ENCODE peak calls at places on chromosomes 11 and 22, in seven cellular contexts. G is erythroblast; J is activated CD8-positive, alpha-beta T cell treated with anti-CD3 and anti-CD28 coated beads for 36 hours; O is CD8-positive, alpha-beta T cell; X is T-cell; K is globus pallidus; W is stimulated activated CD8-positive, alpha-beta memory T cell treated with anti-CD3 and anti-CD28 coated beads, Interleukin-4, amount 100 ng/mL, for 1 hour. P is an unnamed sample.

GRCh38 chr11:112634551-112634950 is 326.7 kb upstream of the NCAM1 start:
- DNase-seq in G (no peak), J (no peak), O (no peak), X (no peak), K (no peak), W (no peak), P (no peak)

GRCh38 chr11:65912840-65913239 is 6.0 kb downstream of the C11orf68 start:
- DNase-seq in G (no peak), J (no peak), O (no peak), X (no peak), K (no peak), W (no peak), P (peak)

GRCh38 chr22:48265000-48265625 is 1502.7 kb downstream of the TBC1D22A start:
- DNase-seq in G (no peak), J (no peak), O (no peak), X (no peak), K (no peak), W (no peak), P (no peak)

GRCh38 chr11:8709002-8709672 is 26.5 kb downstream of the RPL27A start:
- DNase-seq in G (no peak), J (no peak), O (no peak), X (no peak), K (peak), W (no peak), P (no peak)

GRCh38 chr11:35418282-35418846 is 994 bp downstream of the SLC1A2 start:
- DNase-seq in G (no peak), J (peak), O (no peak), X (no peak), K (no peak), W (no peak), P (no peak)

GRCh38 chr11:75706260-75706729 is 11.3 kb upstream of the MOGAT2 start:
- DNase-seq in G (peak), J (peak), O (peak), X (peak), K (peak), W (peak), P (peak)

GRCh38 chr11:3671334-3672254 is at the start of gene CHRNA10:
- DNase-seq in G (no peak), J (no peak), O (no peak), X (no peak), K (no peak), W (no peak), P (no peak)

GRCh38 chr11:69382131-69383128 is 88.5 kb downstream of the MYEOV start:
- DNase-seq in G (peak), J (peak), O (no peak), X (peak), K (peak), W (no peak), P (no peak)

GRCh38 chr22:41587347-41587723 is 2.3 kb downstream of the PMM1 start:
- DNase-seq in G (no peak), J (no peak), O (no peak), X (no peak), K (no peak), W (no peak), P (no peak)

GRCh38 chr22:50068096-50068495 is 10.0 kb upstream of the TTLL8 start:
- DNase-seq in G (no peak), J (no peak), O (no peak), X (no peak), K (no peak), W (no peak), P (no peak)

GRCh38 chr11:49995559-49995958 is 13.2 kb upstream of the OR4C12 start:
- DNase-seq in G (peak), J (peak), O (no peak), X (no peak), K (peak), W (no peak), P (peak)

GRCh38 chr11:57597971-57598830 is 716 bp downstream of the SERPING1 start:
- DNase-seq in G (no peak), J (no peak), O (no peak), X (no peak), K (peak), W (no peak), P (no peak)

GRCh38 chr11:72446929-72447753 is 12.8 kb upstream of the CLPB start:
- DNase-seq in G (peak), J (no peak), O (no peak), X (no peak), K (peak), W (no peak), P (peak)

GRCh38 chr11:9565822-9566560 is 7.5 kb upstream of the WEE1 start:
- DNase-seq in G (peak), J (peak), O (peak), X (no peak), K (no peak), W (no peak), P (peak)

GRCh38 chr11:80096736-80097135 is 655.9 kb upstream of the TENM4 start:
- DNase-seq in G (no peak), J (no peak), O (no peak), X (no peak), K (no peak), W (no peak), P (peak)

GRCh38 chr11:34204396-34205279 is 99.2 kb downstream of the NAT10 start:
- DNase-seq in G (no peak), J (no peak), O (no peak), X (no peak), K (no peak), W (no peak), P (peak)

GRCh38 chr11:18769802-18770456 is 21.7 kb downstream of the PTPN5 start:
- DNase-seq in G (no peak), J (peak), O (no peak), X (no peak), K (no peak), W (no peak), P (no peak)

GRCh38 chr11:2085251-2086066 is 53.7 kb downstream of the IGF2 start:
- DNase-seq in G (no peak), J (no peak), O (no peak), X (peak), K (no peak), W (no peak), P (no peak)

GRCh38 chr11:2570211-2570811 is 125.5 kb downstream of the KCNQ1 start:
- DNase-seq in G (no peak), J (no peak), O (no peak), X (no peak), K (no peak), W (no peak), P (no peak)

GRCh38 chr22:32339190-32340012 is 18.3 kb upstream of the RFPL3 start:
- DNase-seq in G (no peak), J (no peak), O (no peak), X (no peak), K (no peak), W (no peak), P (no peak)

GRCh38 chr11:28965824-28966223 is 857.6 kb downstream of the METTL15 start:
- DNase-seq in G (no peak), J (no peak), O (no peak), X (no peak), K (no peak), W (no peak), P (no peak)